ENCODE peak calls at places on chromosome 7, in ten cellular contexts. M is activated CD4-positive, CD25-positive, alpha-beta regulatory T cell; T is pons; F is CD4-positive, alpha-beta T cell; O is NB4; C is posterior vena cava; I is putamen; Y is T-cell; Z is AG09309; U is dorsolateral prefrontal cortex. A is an unnamed sample.

GRCh38 chr7:32070406-32071360 is at the start of gene PDE1C:
- DNase-seq in M (no peak), T (no peak), F (no peak), O (no peak), C (peak; percentile 81), I (peak; percentile 76), Y (no peak), Z (no peak), U (peak; percentile 74), A (no peak)

GRCh38 chr7:83835424-83835823 is 186.5 kb upstream of the SEMA3E start:
- DNase-seq in M (no peak), T (no peak), F (no peak), O (no peak), C (no peak), I (no peak), Y (no peak), Z (no peak), U (no peak), A (no peak)

GRCh38 chr7:121530251-121531174 is 134.4 kb upstream of the FAM3C start:
- DNase-seq in M (peak; percentile 0), T (no peak), F (no peak), O (peak; percentile 83), C (no peak), I (no peak), Y (no peak), Z (peak; percentile 99), U (no peak), A (no peak)

GRCh38 chr7:132800522-132800921 is 224.3 kb upstream of the PLXNA4 start:
- DNase-seq in M (no peak), T (no peak), F (no peak), O (no peak), C (no peak), I (no peak), Y (no peak), Z (no peak), U (no peak), A (no peak)

GRCh38 chr7:141071260-141071854 is 2.5 kb upstream of the TMEM178B start:
- DNase-seq in M (no peak), T (peak; percentile 79), F (peak; percentile 30), O (peak; percentile 58), C (no peak), I (peak; percentile 84), Y (peak; percentile 24), Z (no peak), U (peak; percentile 74), A (no peak)

GRCh38 chr7:3028071-3028766 is 15.4 kb downstream of the CARD11 start:
- DNase-seq in M (no peak), T (peak; percentile 80), F (peak; percentile 16), O (no peak), C (no peak), I (peak; percentile 24), Y (no peak), Z (no peak), U (peak; percentile 29), A (no peak)

GRCh38 chr7:99112097-99112496 is 31.8 kb downstream of the SMURF1 start:
- DNase-seq in M (no peak), T (no peak), F (no peak), O (peak; percentile 47), C (no peak), I (no peak), Y (no peak), Z (no peak), U (no peak), A (no peak)

GRCh38 chr7:93890464-93891068 is at the start of gene TFPI2:
- DNase-seq in M (no peak), T (no peak), F (no peak), O (no peak), C (peak; percentile 80), I (no peak), Y (no peak), Z (no peak), U (no peak), A (no peak)

GRCh38 chr7:52838981-52839411 is 196.4 kb upstream of the POM121L12 start:
- DNase-seq in M (no peak), T (no peak), F (no peak), O (no peak), C (no peak), I (no peak), Y (no peak), Z (no peak), U (no peak), A (no peak)

GRCh38 chr7:42790196-42790595 is 121.7 kb downstream of the C7orf25 start:
- DNase-seq in M (no peak), T (no peak), F (no peak), O (no peak), C (no peak), I (no peak), Y (no peak), Z (no peak), U (no peak), A (no peak)

GRCh38 chr7:140581411-140581810 is 59.2 kb downstream of the DENND2A start:
- DNase-seq in M (no peak), T (peak; percentile 40), F (no peak), O (no peak), C (no peak), I (peak; percentile 14), Y (no peak), Z (no peak), U (no peak), A (no peak)

GRCh38 chr7:96654630-96655188 is 54.9 kb downstream of the SEM1 start:
- DNase-seq in M (no peak), T (no peak), F (no peak), O (no peak), C (no peak), I (no peak), Y (no peak), Z (no peak), U (no peak), A (no peak)

GRCh38 chr7:112584290-112584689 is 103.5 kb downstream of the LSMEM1 start:
- DNase-seq in M (no peak), T (no peak), F (no peak), O (no peak), C (no peak), I (no peak), Y (no peak), Z (no peak), U (no peak), A (no peak)

GRCh38 chr7:48390381-48391327 is 219.4 kb downstream of the ABCA13 start:
- DNase-seq in M (no peak), T (peak; percentile 15), F (no peak), O (peak; percentile 88), C (no peak), I (no peak), Y (no peak), Z (no peak), U (no peak), A (no peak)

GRCh38 chr7:92303761-92304160 is 58.0 kb downstream of the ANKIB1 start:
- DNase-seq in M (no peak), T (no peak), F (no peak), O (no peak), C (no peak), I (no peak), Y (no peak), Z (no peak), U (no peak), A (no peak)